ENCODE peak calls at places on chromosomes 16 and 17, in five cellular contexts. K, Y, N, U and S are unnamed samples.

GRCh38 chr17:51741447-51741846 is 417.1 kb downstream of the CA10 start:
- DNase-seq in Y (no peak), N (no peak), K (no peak), U (no peak), S (no peak)

GRCh38 chr17:50676065-50676975 is 31.4 kb downstream of the ANKRD40 start:
- DNase-seq in Y (no peak), U (no peak), K (no peak), N (peak; percentile 2), S (no peak)

GRCh38 chr17:78417531-78417909 is 39.1 kb downstream of the PGS1 start:
- DNase-seq in Y (no peak), K (no peak), U (no peak), N (no peak), S (no peak)

GRCh38 chr17:78384479-78385175 is 6.2 kb downstream of the PGS1 start:
- DNase-seq in K (no peak), Y (no peak), N (no peak), U (no peak), S (no peak)

GRCh38 chr17:16150251-16150859 is 65.0 kb downstream of the NCOR1 start:
- DNase-seq in N (no peak), Y (peak; percentile 80), K (no peak), U (no peak), S (no peak)

GRCh38 chr16:48081656-48082055 is 74.1 kb downstream of the ABCC12 start:
- DNase-seq in Y (peak; percentile 90), K (no peak), U (peak; percentile 11), N (no peak), S (no peak)

GRCh38 chr17:42387663-42388380 is 420 bp downstream of the STAT3 start:
- DNase-seq in K (no peak), N (peak; percentile 83), U (no peak), Y (no peak), S (no peak)

GRCh38 chr17:39208893-39209292 is 8.8 kb downstream of the RPL19 start:
- DNase-seq in U (no peak), Y (no peak), K (no peak), N (no peak), S (no peak)

GRCh38 chr16:351804-352520 is 561 bp downstream of the AXIN1 start:
- DNase-seq in U (no peak), N (no peak), Y (no peak), K (no peak), S (no peak)

GRCh38 chr16:31473300-31474052 is 1.5 kb downstream of the TGFB1I1 start:
- DNase-seq in K (no peak), Y (no peak), N (no peak), U (no peak), S (no peak)

DNA sequence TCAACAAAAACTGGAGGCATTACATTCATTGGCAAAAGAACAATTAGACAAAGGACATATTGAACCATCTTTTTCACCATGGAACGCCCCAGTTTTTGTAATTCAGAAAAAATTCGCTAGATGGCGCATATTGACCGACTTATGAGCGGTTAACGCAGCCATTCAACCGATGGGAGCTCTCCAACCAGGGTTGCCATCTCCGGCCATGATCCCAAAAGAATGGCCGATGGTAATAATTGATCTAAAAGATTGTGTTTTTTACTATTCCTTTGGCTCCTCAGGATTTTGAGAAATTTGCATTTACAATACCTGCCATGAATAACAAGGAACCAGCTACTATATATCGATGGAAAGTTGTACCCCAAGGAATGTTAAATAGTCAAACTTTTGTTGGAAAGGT is 21.4 kb downstream of the ALOX15B start:
- DNase-seq in N (no peak), K (no peak), U (no peak), Y (peak; percentile 65), S (peak; percentile 67)
- TF ChIP-seq CTCF in N (peak; percentile 77), K (peak; percentile 60), U (peak; percentile 56), Y (peak; percentile 84), S (peak; percentile 89)

GRCh38 chr17:65184235-65184959 is 47.2 kb downstream of the RGS9 start:
- DNase-seq in U (no peak), N (no peak), Y (no peak), K (no peak), S (no peak)

GRCh38 chr17:65182233-65182632 is 45.1 kb downstream of the RGS9 start:
- DNase-seq in U (no peak), Y (no peak), N (no peak), K (no peak), S (no peak)

GRCh38 chr17:65185060-65185459 is 47.9 kb downstream of the RGS9 start:
- DNase-seq in K (no peak), U (no peak), Y (no peak), N (no peak), S (no peak)

GRCh38 chr17:65183736-65184135 is 46.6 kb downstream of the RGS9 start:
- DNase-seq in Y (peak; percentile 70), N (no peak), U (no peak), K (no peak), S (no peak)

GRCh38 chr17:65185686-65186382 is 48.7 kb downstream of the RGS9 start:
- DNase-seq in U (no peak), Y (no peak), K (no peak), N (no peak), S (no peak)
- TF ChIP-seq CTCF in U (no peak), Y (no peak), K (no peak), N (no peak), S (no peak)

DNA sequence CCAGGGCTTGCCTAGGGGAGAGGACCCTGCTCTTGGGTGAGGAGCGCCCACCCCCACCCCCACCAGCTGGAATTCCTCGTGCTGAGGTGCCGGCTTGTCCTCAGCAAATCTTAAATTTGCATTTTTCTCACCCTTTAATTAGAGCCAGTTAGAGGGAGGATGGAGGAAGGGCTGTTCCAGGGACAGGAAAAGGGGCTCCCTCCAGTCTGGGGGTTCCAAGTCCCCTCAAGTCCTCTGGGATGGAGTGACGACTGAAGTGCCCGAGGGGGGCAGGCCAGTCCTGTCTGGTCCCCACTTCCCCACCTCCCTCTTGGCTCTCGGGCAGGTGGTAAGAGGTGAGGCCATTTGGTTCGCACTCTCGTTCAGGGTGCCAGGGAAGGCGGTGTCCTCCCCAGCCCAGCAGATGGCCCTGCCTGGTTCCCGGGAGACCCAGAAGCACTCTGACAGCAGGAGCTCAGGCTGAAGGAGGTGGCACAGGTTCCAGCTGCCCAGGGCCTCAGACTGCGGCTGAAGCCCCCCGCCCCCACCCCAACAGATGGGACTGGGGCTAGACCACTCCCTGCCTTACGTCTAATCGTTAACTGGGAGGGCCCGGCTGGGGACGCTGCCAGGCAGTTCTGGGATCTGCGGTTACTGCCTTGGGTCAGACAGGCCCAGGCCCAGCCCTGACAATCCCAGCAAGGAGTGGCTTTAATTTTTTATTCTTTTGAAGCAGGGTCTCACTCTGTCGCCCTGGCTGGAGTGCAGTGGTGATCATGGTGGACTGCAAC is 2.2 kb downstream of the RAB26 start:
- DNase-seq in U (no peak), N (no peak), K (no peak), Y (peak; percentile 28), S (no peak)
- TF ChIP-seq CTCF in U (no peak), N (no peak), K (no peak), Y (no peak), S (no peak)

DNA sequence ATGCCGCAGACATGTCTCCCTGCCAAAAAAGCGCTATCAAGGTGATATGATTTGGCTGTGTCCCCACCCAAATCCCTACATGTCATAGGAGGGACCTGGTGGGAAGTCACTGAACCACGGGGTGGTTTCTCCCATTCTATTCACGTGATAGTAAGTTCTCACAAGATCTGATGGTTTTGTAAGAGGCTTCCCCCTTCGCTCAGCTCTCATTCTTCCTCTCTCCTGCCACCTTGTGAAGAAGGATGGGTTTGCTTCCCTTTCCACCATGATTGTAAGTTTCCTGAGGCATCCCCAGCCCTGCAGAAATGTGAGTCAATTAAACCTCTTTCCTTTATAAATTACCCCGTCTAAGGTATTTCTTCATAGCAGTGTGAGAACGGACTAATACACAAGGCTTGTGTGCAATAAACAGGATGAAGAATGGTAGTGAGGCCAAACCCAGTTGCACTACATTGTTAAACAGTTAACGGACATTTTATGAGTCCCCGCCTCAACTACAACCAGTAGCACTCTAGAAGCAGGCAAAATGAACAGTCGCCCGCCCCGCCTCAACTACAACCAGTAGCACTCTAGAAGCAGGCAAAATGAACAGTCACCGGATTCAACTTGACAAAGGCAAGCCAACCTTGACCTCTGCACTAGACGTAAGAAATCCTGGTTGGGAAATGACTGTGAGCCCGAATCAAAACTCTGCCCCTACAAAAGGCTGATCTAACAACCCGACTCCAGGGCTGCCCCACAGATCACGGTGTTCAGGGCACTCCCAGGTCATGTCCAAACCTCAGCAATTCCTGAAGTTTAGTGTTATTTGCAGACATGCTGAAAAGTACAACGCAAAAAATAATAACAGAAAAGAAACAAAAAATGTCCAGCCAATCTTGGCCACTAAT is 26.3 kb downstream of the VPS53 start:
- DNase-seq in N (no peak), K (no peak), Y (peak; percentile 41), U (no peak), S (no peak)
- TF ChIP-seq CTCF in N (no peak), K (no peak), Y (peak; percentile 36), U (peak; percentile 27), S (peak; percentile 63)

DNA sequence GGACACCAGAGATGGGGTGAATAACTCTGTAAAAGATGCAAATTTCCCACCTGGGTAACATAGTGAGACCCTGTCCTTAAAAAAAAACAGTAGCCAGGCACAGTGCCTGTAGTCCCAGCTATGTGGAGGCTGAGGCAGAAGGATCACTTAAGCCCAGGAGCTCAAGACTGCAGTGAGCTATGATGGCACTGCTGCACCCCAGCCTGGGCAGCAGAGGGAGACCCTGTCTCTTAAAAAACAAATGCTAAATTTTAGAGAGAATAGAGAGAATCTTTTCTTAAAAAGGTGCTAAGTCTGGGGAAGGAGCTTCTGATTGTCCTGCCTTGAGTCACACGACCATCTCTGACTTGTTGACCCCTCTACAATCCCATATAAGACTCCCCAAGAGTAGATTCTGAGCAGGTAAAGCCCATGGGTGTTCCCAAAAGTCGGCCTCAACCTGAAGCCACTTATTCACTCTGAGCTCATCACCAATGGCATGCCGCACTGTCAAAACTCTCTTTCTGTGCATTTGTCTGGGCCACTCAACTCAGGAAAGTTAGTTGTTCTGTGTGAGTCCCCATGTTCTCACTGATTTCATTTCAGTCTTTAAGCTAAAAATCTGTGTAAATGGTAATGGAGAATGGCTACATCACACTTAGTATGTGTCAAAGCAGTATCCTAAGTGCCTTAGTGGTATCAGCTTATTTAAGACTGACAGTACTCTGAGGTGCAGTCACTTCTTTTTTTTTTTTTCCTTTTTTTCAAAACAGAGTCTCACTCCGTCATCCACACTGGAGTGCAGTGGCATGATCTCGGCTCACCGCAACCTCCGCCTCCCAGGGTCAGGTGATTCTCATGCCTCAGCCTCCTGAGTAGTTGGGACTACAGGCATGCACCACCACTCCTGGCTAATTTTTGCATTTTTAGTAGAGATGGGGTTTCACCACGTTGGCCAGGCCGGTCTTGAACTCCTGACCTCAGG is 41.6 kb downstream of the PRKCB start:
- DNase-seq in N (no peak), K (no peak), U (no peak), Y (no peak), S (no peak)
- TF ChIP-seq CTCF in N (no peak), K (no peak), U (no peak), Y (no peak), S (peak; percentile 16)